ENCODE peak calls at places on chromosome 11, in nine cellular contexts. R, M, A, B, T, S, W, V and N are unnamed samples.

GRCh38 chr11:57568330-57568766 is 876 bp upstream of the UBE2L6 start:
- DNase-seq in R (peak), M (no peak), A (peak), B (peak), T (no peak), S (no peak), W (no peak), V (peak), N (peak)

GRCh38 chr11:117054382-117054781 is 43.8 kb downstream of the SIK3 start:
- DNase-seq in R (no peak), M (no peak), A (no peak), B (no peak), T (no peak), S (no peak), W (no peak), V (no peak), N (no peak)

GRCh38 chr11:31956310-31956709 is 134.6 kb upstream of the RCN1 start:
- DNase-seq in R (peak), M (no peak), A (peak), B (peak), T (no peak), S (no peak), W (no peak), V (no peak), N (no peak)

GRCh38 chr11:116701876-116702275 is 70.9 kb downstream of the BUD13 start:
- DNase-seq in R (no peak), M (no peak), A (no peak), B (peak), T (no peak), S (no peak), W (no peak), V (no peak), N (no peak)

GRCh38 chr11:103257360-103257759 is 148.1 kb downstream of the DYNC2H1 start:
- DNase-seq in R (peak), M (peak), A (peak), B (peak), T (no peak), S (no peak), W (no peak), V (no peak), N (peak)

GRCh38 chr11:43788394-43788793 is 92.2 kb upstream of the ALKBH3 start:
- DNase-seq in R (no peak), M (peak), A (no peak), B (no peak), T (no peak), S (no peak), W (peak), V (no peak), N (no peak)

GRCh38 chr11:68988486-68988885 is 7.7 kb upstream of the MRGPRD start:
- DNase-seq in R (no peak), M (no peak), A (no peak), B (no peak), T (no peak), S (no peak), W (no peak), V (no peak), N (no peak)

GRCh38 chr11:2270322-2271076 is at the start of gene ASCL2:
- DNase-seq in R (no peak), M (peak), A (no peak), B (peak), T (peak), S (no peak), W (no peak), V (peak), N (peak)

GRCh38 chr11:122791836-122792235 is 46.5 kb upstream of the CRTAM start:
- DNase-seq in R (peak), M (no peak), A (peak), B (peak), T (no peak), S (no peak), W (peak), V (no peak), N (peak)

GRCh38 chr11:77144854-77145428 is 16.9 kb downstream of the MYO7A start:
- DNase-seq in R (no peak), M (no peak), A (no peak), B (no peak), T (peak), S (peak), W (no peak), V (no peak), N (no peak)

GRCh38 chr11:503179-503981 is 3.7 kb downstream of the RNH1 start:
- DNase-seq in R (peak), M (no peak), A (peak), B (no peak), T (peak), S (no peak), W (peak), V (peak), N (peak)

GRCh38 chr11:36231300-36231699 is 57.9 kb downstream of the COMMD9 start:
- DNase-seq in R (peak), M (no peak), A (peak), B (no peak), T (no peak), S (no peak), W (no peak), V (no peak), N (peak)

GRCh38 chr11:120336641-120337132 is 474 bp downstream of the ARHGEF12 start:
- DNase-seq in R (peak), M (no peak), A (peak), B (no peak), T (peak), S (no peak), W (no peak), V (no peak), N (peak)

GRCh38 chr11:125951731-125952130 is 5.9 kb downstream of the VSIG10L2 start:
- DNase-seq in R (no peak), M (no peak), A (no peak), B (no peak), T (no peak), S (no peak), W (no peak), V (peak), N (no peak)

GRCh38 chr11:134469627-134470026 is 57.6 kb upstream of the B3GAT1 start:
- DNase-seq in R (no peak), M (no peak), A (no peak), B (no peak), T (no peak), S (no peak), W (no peak), V (no peak), N (no peak)

GRCh38 chr11:87780068-87780413 is 395.2 kb downstream of the RAB38 start:
- DNase-seq in R (no peak), M (no peak), A (no peak), B (no peak), T (no peak), S (no peak), W (no peak), V (no peak), N (no peak)

GRCh38 chr11:57515332-57516060 is at the start of gene SLC43A1:
- DNase-seq in R (peak), M (peak), A (peak), B (peak), T (peak), S (peak), W (peak), V (peak), N (peak)

GRCh38 chr11:77204792-77205466 is 76.9 kb downstream of the MYO7A start:
- DNase-seq in R (no peak), M (no peak), A (no peak), B (no peak), T (no peak), S (no peak), W (no peak), V (no peak), N (no peak)

GRCh38 chr11:1832989-1833365 is 1.8 kb upstream of the SYT8 start:
- DNase-seq in R (no peak), M (peak), A (no peak), B (no peak), T (no peak), S (peak), W (no peak), V (no peak), N (no peak)

GRCh38 chr11:8070417-8071101 is 10.5 kb upstream of the TUB start:
- DNase-seq in R (peak), M (peak), A (peak), B (peak), T (no peak), S (no peak), W (no peak), V (no peak), N (peak)

GRCh38 chr11:12201016-12201985 is 90.9 kb downstream of the MICAL2 start:
- DNase-seq in R (peak), M (no peak), A (peak), B (peak), T (no peak), S (peak), W (peak), V (no peak), N (peak)

GRCh38 chr11:130738618-130739017 is 177.7 kb downstream of the SNX19 start:
- DNase-seq in R (peak), M (no peak), A (peak), B (no peak), T (no peak), S (no peak), W (no peak), V (no peak), N (no peak)

GRCh38 chr11:110141812-110142211 is 48.6 kb downstream of the ZC3H12C start:
- DNase-seq in R (no peak), M (no peak), A (no peak), B (peak), T (no peak), S (no peak), W (no peak), V (no peak), N (peak)

GRCh38 chr11:113874920-113875413 is 405 bp downstream of the USP28 start:
- DNase-seq in R (peak), M (peak), A (peak), B (no peak), T (no peak), S (no peak), W (no peak), V (no peak), N (peak)

GRCh38 chr11:123137496-123138270 is 57.4 kb downstream of the CLMP start:
- DNase-seq in R (peak), M (peak), A (peak), B (no peak), T (peak), S (peak), W (peak), V (peak), N (peak)

GRCh38 chr11:58919980-58920379 is 19.3 kb upstream of the GLYATL1 start:
- DNase-seq in R (no peak), M (no peak), A (no peak), B (no peak), T (no peak), S (no peak), W (no peak), V (no peak), N (no peak)

GRCh38 chr11:118251858-118252652 is at the start of gene MPZL3:
- DNase-seq in R (peak), M (peak), A (peak), B (peak), T (peak), S (peak), W (peak), V (peak), N (peak)

GRCh38 chr11:47464479-47464878 is 15.5 kb upstream of the RAPSN start:
- DNase-seq in R (peak), M (peak), A (peak), B (no peak), T (no peak), S (peak), W (no peak), V (no peak), N (no peak)

GRCh38 chr11:37474889-37475288 is 876.9 kb upstream of the RAG2 start:
- DNase-seq in R (no peak), M (no peak), A (no peak), B (no peak), T (no peak), S (no peak), W (no peak), V (no peak), N (no peak)

GRCh38 chr11:1305063-1305495 is 4.4 kb downstream of the TOLLIP start:
- DNase-seq in R (no peak), M (no peak), A (no peak), B (no peak), T (no peak), S (no peak), W (no peak), V (no peak), N (no peak)

GRCh38 chr11:84316866-84317560 is 1030.8 kb upstream of the CCDC90B start:
- DNase-seq in R (peak), M (peak), A (peak), B (peak), T (no peak), S (peak), W (peak), V (peak), N (peak)

GRCh38 chr11:96215094-96215782 is 127.8 kb downstream of the MAML2 start:
- DNase-seq in R (peak), M (no peak), A (peak), B (no peak), T (peak), S (peak), W (peak), V (no peak), N (peak)

GRCh38 chr11:83257638-83258229 is 28.4 kb downstream of the CCDC90B start:
- DNase-seq in R (peak), M (no peak), A (peak), B (peak), T (no peak), S (no peak), W (peak), V (no peak), N (peak)

GRCh38 chr11:6319001-6319878 is 1.1 kb downstream of the CAVIN3 start:
- DNase-seq in R (peak), M (peak), A (peak), B (peak), T (peak), S (peak), W (peak), V (peak), N (peak)

GRCh38 chr11:107468596-107468995 is 11.0 kb upstream of the CWF19L2 start:
- DNase-seq in R (peak), M (no peak), A (peak), B (peak), T (no peak), S (no peak), W (peak), V (no peak), N (peak)

GRCh38 chr11:43942651-43943356 is 367 bp downstream of the C11orf96 start:
- DNase-seq in R (peak), M (peak), A (peak), B (peak), T (no peak), S (no peak), W (peak), V (peak), N (peak)

GRCh38 chr11:17171916-17172315 is 35.9 kb downstream of the PIK3C2A start:
- DNase-seq in R (no peak), M (no peak), A (peak), B (no peak), T (no peak), S (no peak), W (no peak), V (no peak), N (peak)

GRCh38 chr11:17171342-17171741 is 36.4 kb downstream of the PIK3C2A start:
- DNase-seq in R (peak), M (no peak), A (peak), B (peak), T (no peak), S (no peak), W (no peak), V (no peak), N (peak)

GRCh38 chr11:17165247-17165890 is 42.4 kb downstream of the PIK3C2A start:
- DNase-seq in R (no peak), M (no peak), A (no peak), B (no peak), T (no peak), S (no peak), W (no peak), V (no peak), N (no peak)

GRCh38 chr11:17173332-17173731 is 34.5 kb downstream of the PIK3C2A start:
- DNase-seq in R (no peak), M (no peak), A (no peak), B (no peak), T (no peak), S (no peak), W (no peak), V (no peak), N (no peak)

DNA sequence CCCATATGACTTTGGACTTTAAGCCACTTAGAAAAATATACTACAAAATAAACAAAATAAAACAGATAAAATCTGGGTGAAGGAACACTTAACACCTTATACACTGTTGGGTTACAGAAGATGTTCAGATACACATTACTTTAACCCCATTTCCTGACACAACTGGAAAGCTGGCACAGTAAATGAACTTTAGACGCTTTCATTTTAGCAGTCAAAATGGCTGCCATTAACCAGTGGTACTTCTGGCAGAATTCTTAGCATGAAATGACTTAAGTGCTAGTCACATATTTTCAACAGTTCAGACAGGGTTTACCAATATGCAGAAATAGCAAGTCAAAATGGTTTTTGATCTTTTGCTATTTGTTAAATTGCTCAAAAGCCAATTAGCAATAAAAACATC is 37.9 kb downstream of the PIK3C2A start:
- DNase-seq in R (no peak), M (no peak), A (no peak), B (no peak), T (no peak), S (no peak), W (no peak), V (no peak), N (no peak)
- H3K4me3 ChIP-seq in R (no peak), M (no peak), A (no peak), B (no peak), T (no peak), S (no peak), W (no peak), V (no peak), N (no peak)

GRCh38 chr11:93196816-93197382 is 892 bp downstream of the SLC36A4 start:
- DNase-seq in R (no peak), M (no peak), A (peak), B (peak), T (no peak), S (no peak), W (no peak), V (no peak), N (no peak)
- TF ChIP-seq CTCF in R (peak), M (peak), A (peak), B (peak), T (peak), S (no peak), W (peak), V (no peak), N (peak)

DNA sequence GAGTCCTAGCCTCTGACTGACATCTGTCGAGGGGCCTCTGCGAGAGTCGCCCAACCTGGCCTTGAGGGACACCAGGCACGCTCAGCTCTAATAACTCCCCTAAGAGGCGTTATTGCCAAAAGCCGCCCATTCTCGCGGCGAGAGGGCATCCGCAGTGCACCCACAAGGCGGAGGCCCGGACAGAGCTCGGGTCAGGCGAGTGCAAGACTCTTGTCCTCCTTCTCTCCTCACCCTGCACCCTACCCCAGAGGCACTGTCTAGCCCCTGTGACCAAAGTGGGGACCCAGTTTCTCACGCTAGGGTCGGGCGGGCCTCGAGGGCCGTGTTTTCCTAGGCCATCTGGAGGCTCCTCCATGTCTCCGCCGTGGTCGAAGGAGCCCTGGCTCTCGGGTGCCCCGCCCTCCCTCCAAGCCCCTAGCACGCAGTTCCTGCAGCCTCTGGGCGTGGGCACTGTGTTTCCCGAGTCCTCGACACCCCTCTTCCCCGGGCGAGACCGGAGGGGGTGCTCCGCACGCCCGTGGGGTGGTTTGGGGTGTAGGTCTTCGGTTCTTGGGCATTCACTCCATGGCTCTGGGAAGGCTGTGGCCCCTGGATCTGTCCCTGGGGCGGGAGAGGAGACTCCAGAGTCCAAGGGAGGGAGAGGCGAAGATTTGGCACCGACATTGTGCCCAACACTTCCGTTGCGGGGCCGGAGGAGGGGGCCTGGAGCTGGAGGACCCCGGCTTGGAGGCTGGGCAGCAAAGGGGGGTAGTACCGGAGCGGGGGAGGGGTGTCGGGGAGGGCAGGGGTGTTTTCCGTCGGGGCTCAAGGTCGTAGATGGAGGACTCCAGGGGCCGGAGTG is 1.0 kb downstream of the CHRM4 start:
- DNase-seq in R (no peak), M (peak), A (no peak), B (no peak), T (peak), S (no peak), W (no peak), V (no peak), N (no peak)
- H3K4me3 ChIP-seq in R (no peak), M (peak), A (no peak), B (no peak), T (no peak), S (no peak), W (no peak), V (no peak), N (no peak)

DNA sequence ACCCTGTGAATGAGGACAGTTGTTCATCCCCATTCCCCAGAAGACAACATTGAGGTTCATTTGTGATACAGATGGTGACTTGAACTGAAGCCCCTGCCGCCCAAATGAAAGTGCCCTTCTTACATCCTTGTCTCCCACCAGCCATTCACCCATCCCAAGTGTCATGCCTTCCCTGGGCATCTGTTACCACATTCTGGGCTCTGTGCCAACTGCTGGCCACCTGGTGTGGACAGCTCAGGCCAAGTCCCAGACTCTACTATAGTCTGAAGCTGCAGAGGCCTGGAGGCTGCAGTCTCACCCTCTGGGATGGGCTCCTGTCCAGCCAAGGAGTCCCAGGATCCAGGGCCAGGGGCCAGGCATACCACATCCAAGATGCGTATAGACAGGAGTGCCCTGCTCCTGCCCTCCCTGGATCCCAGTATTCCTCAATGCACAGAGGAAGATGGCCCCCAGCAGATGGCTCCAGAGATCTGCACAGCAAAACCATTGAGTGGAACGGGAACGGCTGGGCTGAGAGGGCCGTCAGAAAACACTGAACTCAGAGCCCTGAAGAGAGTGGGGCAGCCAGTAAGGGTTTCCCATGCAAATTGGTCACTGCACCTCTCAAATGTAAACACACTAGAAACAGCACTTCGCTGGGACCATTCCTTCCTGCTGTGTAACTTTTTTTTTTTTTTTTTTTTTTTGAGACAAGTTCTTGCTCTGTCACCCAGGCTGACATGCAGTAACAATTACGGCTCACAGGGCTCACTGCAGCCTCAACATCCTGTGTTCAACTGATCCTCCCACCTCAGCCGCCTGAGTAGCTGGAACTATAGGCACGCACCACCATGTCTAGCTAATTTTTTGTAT is 22.8 kb downstream of the ARRB1 start:
- DNase-seq in R (peak), M (peak), A (peak), B (peak), T (peak), S (no peak), W (peak), V (peak), N (peak)
- TF ChIP-seq CTCF in R (peak), M (peak), A (peak), B (peak), T (peak), S (peak), W (peak), V (peak), N (peak)